ENCODE peak calls at places on chromosome 16, in eight cellular contexts. E, X, J, I, L, G, Y and V are unnamed samples.

GRCh38 chr16:89320717-89321501 is 103.4 kb downstream of the ZNF778 start:
- DNase-seq in E (no peak), X (no peak), J (peak), I (no peak), L (peak), G (no peak), Y (peak), V (no peak)

GRCh38 chr16:29738514-29738913 is 7.3 kb downstream of the C16orf54 start:
- DNase-seq in E (no peak), X (no peak), J (no peak), I (no peak), L (no peak), G (no peak), Y (no peak), V (no peak)

GRCh38 chr16:83622010-83622409 is 185.8 kb upstream of the HSBP1 start:
- DNase-seq in E (no peak), X (no peak), J (no peak), I (no peak), L (no peak), G (no peak), Y (no peak), V (no peak)

GRCh38 chr16:66070140-66070887 is 296.2 kb upstream of the CDH5 start:
- DNase-seq in E (no peak), X (peak), J (peak), I (peak), L (peak), G (no peak), Y (peak), V (peak)

GRCh38 chr16:17211797-17212196 is 259.0 kb downstream of the XYLT1 start:
- DNase-seq in E (no peak), X (no peak), J (no peak), I (no peak), L (no peak), G (no peak), Y (no peak), V (no peak)

GRCh38 chr16:22318690-22319358 is 21.6 kb downstream of the POLR3E start:
- DNase-seq in E (peak), X (peak), J (peak), I (peak), L (no peak), G (no peak), Y (peak), V (no peak)

GRCh38 chr16:50880926-50881325 is 139.0 kb downstream of the CYLD start:
- DNase-seq in E (no peak), X (no peak), J (no peak), I (no peak), L (no peak), G (no peak), Y (no peak), V (no peak)

GRCh38 chr16:70399951-70400350 is 38.9 kb downstream of the ST3GAL2 start:
- DNase-seq in E (no peak), X (no peak), J (no peak), I (no peak), L (no peak), G (no peak), Y (no peak), V (no peak)

GRCh38 chr16:49780436-49780835 is 75.5 kb downstream of the ZNF423 start:
- DNase-seq in E (no peak), X (no peak), J (no peak), I (no peak), L (no peak), G (no peak), Y (no peak), V (no peak)

GRCh38 chr16:3906363-3906762 is 25.9 kb upstream of the CREBBP start:
- DNase-seq in E (no peak), X (no peak), J (no peak), I (no peak), L (no peak), G (no peak), Y (no peak), V (no peak)

GRCh38 chr16:51971184-51971583 is 575.8 kb downstream of the TOX3 start:
- DNase-seq in E (peak), X (peak), J (peak), I (no peak), L (peak), G (no peak), Y (peak), V (no peak)

GRCh38 chr16:8730335-8730915 is 56.0 kb downstream of the ABAT start:
- DNase-seq in E (peak), X (no peak), J (no peak), I (peak), L (peak), G (no peak), Y (no peak), V (no peak)

GRCh38 chr16:58105619-58106018 is 23.6 kb downstream of the CFAP20 start:
- DNase-seq in E (no peak), X (no peak), J (no peak), I (no peak), L (no peak), G (no peak), Y (no peak), V (no peak)

GRCh38 chr16:30567160-30567990 is 4.1 kb downstream of the ZNF688 start:
- DNase-seq in E (peak), X (no peak), J (no peak), I (no peak), L (no peak), G (no peak), Y (no peak), V (no peak)

GRCh38 chr16:80681436-80681835 is 123.0 kb downstream of the CDYL2 start:
- DNase-seq in E (no peak), X (no peak), J (no peak), I (no peak), L (no peak), G (no peak), Y (no peak), V (no peak)

GRCh38 chr16:80460004-80460403 is 80.8 kb upstream of the DYNLRB2 start:
- DNase-seq in E (no peak), X (no peak), J (no peak), I (no peak), L (no peak), G (no peak), Y (no peak), V (no peak)

GRCh38 chr16:24568392-24568791 is 29.0 kb downstream of the RBBP6 start:
- DNase-seq in E (peak), X (no peak), J (peak), I (no peak), L (no peak), G (no peak), Y (peak), V (no peak)

GRCh38 chr16:85522842-85523601 is 90.1 kb upstream of the GSE1 start:
- DNase-seq in E (no peak), X (no peak), J (peak), I (peak), L (peak), G (no peak), Y (peak), V (no peak)

GRCh38 chr16:50856991-50857390 is 115.1 kb downstream of the CYLD start:
- DNase-seq in E (no peak), X (no peak), J (no peak), I (no peak), L (no peak), G (no peak), Y (no peak), V (no peak)

GRCh38 chr16:8962393-8963009 is 1.2 kb downstream of the USP7 start:
- DNase-seq in E (peak), X (no peak), J (no peak), I (no peak), L (peak), G (no peak), Y (no peak), V (no peak)

GRCh38 chr16:19001788-19002187 is 18.1 kb downstream of the TMC7 start:
- DNase-seq in E (peak), X (peak), J (peak), I (no peak), L (peak), G (peak), Y (peak), V (peak)

GRCh38 chr16:28931801-28932225 is at the start of gene CD19:
- DNase-seq in E (no peak), X (no peak), J (no peak), I (no peak), L (no peak), G (no peak), Y (no peak), V (no peak)

GRCh38 chr16:6645758-6646423 is 686.8 kb upstream of the RBFOX1 start:
- DNase-seq in E (no peak), X (no peak), J (no peak), I (no peak), L (no peak), G (no peak), Y (no peak), V (no peak)

GRCh38 chr16:72797606-72798005 is 250.3 kb downstream of the ZFHX3 start:
- DNase-seq in E (no peak), X (no peak), J (no peak), I (peak), L (no peak), G (no peak), Y (no peak), V (no peak)

GRCh38 chr16:86537486-86537885 is 17.5 kb downstream of the MTHFSD start:
- DNase-seq in E (no peak), X (no peak), J (no peak), I (peak), L (no peak), G (no peak), Y (no peak), V (no peak)

GRCh38 chr16:83110221-83110768 is 483.5 kb downstream of the CDH13 start:
- DNase-seq in E (no peak), X (no peak), J (peak), I (no peak), L (no peak), G (no peak), Y (no peak), V (no peak)

GRCh38 chr16:67668495-67669157 is 2.0 kb downstream of the C16orf86 start:
- DNase-seq in E (no peak), X (no peak), J (no peak), I (no peak), L (no peak), G (no peak), Y (no peak), V (no peak)

GRCh38 chr16:81458827-81459598 is 14.4 kb downstream of the CMIP start:
- DNase-seq in E (no peak), X (no peak), J (no peak), I (no peak), L (no peak), G (no peak), Y (no peak), V (no peak)

GRCh38 chr16:68752602-68753001 is 15.5 kb downstream of the CDH1 start:
- DNase-seq in E (no peak), X (no peak), J (no peak), I (no peak), L (no peak), G (no peak), Y (no peak), V (no peak)

GRCh38 chr16:74606521-74607309 is at the start of gene GLG1:
- DNase-seq in E (peak), X (peak), J (peak), I (peak), L (peak), G (no peak), Y (peak), V (no peak)

GRCh38 chr16:83732536-83732935 is 75.2 kb upstream of the HSBP1 start:
- DNase-seq in E (no peak), X (no peak), J (no peak), I (no peak), L (no peak), G (no peak), Y (no peak), V (no peak)

GRCh38 chr16:68707341-68708152 is 29.5 kb upstream of the CDH1 start:
- DNase-seq in E (peak), X (no peak), J (peak), I (no peak), L (peak), G (no peak), Y (peak), V (no peak)

GRCh38 chr16:85555549-85556455 is 57.3 kb upstream of the GSE1 start:
- DNase-seq in E (peak), X (no peak), J (peak), I (no peak), L (peak), G (no peak), Y (no peak), V (no peak)

GRCh38 chr16:47493358-47494337 is 32.5 kb downstream of the PHKB start:
- DNase-seq in E (no peak), X (no peak), J (no peak), I (no peak), L (no peak), G (no peak), Y (no peak), V (no peak)

GRCh38 chr16:24775455-24775854 is 46.0 kb downstream of the TNRC6A start:
- DNase-seq in E (no peak), X (peak), J (peak), I (peak), L (peak), G (no peak), Y (peak), V (no peak)

GRCh38 chr16:50818380-50818779 is 76.5 kb downstream of the CYLD start:
- DNase-seq in E (no peak), X (no peak), J (no peak), I (no peak), L (no peak), G (no peak), Y (no peak), V (no peak)

GRCh38 chr16:54169112-54169511 is 117.5 kb downstream of the IRX3 start:
- DNase-seq in E (no peak), X (no peak), J (no peak), I (no peak), L (no peak), G (no peak), Y (no peak), V (no peak)

GRCh38 chr16:54173489-54173888 is 113.1 kb downstream of the IRX3 start:
- DNase-seq in E (no peak), X (no peak), J (no peak), I (no peak), L (no peak), G (no peak), Y (no peak), V (no peak)

GRCh38 chr16:54174201-54174600 is 112.4 kb downstream of the IRX3 start:
- DNase-seq in E (no peak), X (no peak), J (no peak), I (no peak), L (no peak), G (no peak), Y (no peak), V (no peak)

GRCh38 chr16:54174750-54175149 is 111.8 kb downstream of the IRX3 start:
- DNase-seq in E (no peak), X (no peak), J (no peak), I (no peak), L (no peak), G (no peak), Y (no peak), V (no peak)

GRCh38 chr16:54171855-54172537 is 114.6 kb downstream of the IRX3 start:
- DNase-seq in E (peak), X (no peak), J (peak), I (no peak), L (peak), G (peak), Y (peak), V (no peak)
- H3K4me3 ChIP-seq in E (no peak), X (no peak), J (no peak), I (no peak), L (no peak), G (no peak), Y (no peak), V (no peak)

GRCh38 chr16:2904100-2904921 is 7.4 kb upstream of the FLYWCH1 start:
- DNase-seq in E (peak), X (peak), J (peak), I (peak), L (peak), G (no peak), Y (peak), V (no peak)
- TF ChIP-seq CTCF in E (peak), X (peak), J (peak), I (peak), L (peak), G (peak), Y (peak), V (peak)

DNA sequence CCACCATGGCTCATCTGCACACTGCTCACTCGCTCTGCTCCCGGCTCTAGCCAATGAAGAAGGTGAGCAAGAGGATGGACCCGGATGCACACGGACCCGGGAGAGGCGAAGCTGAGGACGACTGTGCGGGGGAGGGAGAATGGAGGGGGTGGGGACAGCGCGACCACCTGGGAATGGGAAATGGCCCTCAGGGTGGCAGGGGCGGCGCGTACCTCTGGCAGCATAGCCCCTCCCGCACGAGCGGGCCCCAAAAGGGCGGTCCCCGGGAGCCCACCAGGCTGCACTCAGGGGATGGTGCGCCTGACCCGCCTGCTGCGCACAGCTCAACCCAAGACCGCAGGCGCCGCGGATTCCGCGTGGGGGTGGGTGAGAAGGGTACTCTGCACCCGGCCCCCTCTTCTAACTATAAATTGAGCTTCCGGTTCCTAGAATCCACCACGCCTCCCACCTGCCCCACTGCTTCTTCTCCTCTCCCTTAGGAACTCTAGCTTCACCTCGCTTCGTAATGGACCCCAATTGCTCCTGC is 6.1 kb downstream of the MT1H start:
- DNase-seq in E (no peak), X (no peak), J (no peak), I (no peak), L (no peak), G (no peak), Y (no peak), V (no peak)
- H3K4me3 ChIP-seq in E (no peak), X (no peak), J (peak), I (no peak), L (no peak), G (no peak), Y (no peak), V (no peak)

GRCh38 chr16:10983175-10983558 is 38.8 kb downstream of the CLEC16A start:
- DNase-seq in E (no peak), X (no peak), J (no peak), I (no peak), L (no peak), G (no peak), Y (no peak), V (no peak)
- TF ChIP-seq CTCF in E (peak), X (no peak), J (no peak), I (no peak), L (no peak), G (no peak), Y (no peak), V (no peak)

GRCh38 chr16:79137528-79137927 is 463.0 kb downstream of the MAF start:
- DNase-seq in E (no peak), X (no peak), J (no peak), I (no peak), L (no peak), G (no peak), Y (no peak), V (no peak)

GRCh38 chr16:79139799-79140198 is 460.7 kb downstream of the MAF start:
- DNase-seq in E (no peak), X (no peak), J (no peak), I (no peak), L (no peak), G (no peak), Y (no peak), V (no peak)

DNA sequence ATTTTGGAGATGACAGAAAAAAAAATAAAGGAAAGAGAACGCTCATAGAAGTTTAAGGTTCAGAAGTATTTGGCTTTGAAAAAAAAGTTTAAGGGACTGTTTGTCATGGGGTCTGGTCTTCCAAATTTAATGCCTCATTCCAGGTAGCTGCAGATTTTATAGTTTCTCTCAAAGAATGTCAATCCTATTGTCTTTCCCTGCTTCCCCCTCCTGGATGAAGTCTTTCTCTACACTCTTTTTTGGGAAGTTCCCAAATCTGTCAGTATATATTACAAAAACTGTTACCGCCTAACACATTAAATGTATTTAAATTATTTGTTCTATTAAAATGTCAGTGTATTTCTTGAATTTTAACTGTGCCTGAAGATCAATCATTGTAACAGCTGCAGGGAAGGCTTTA is 457.5 kb downstream of the MAF start:
- DNase-seq in E (no peak), X (no peak), J (no peak), I (no peak), L (no peak), G (no peak), Y (no peak), V (no peak)
- H3K4me3 ChIP-seq in E (no peak), X (no peak), J (no peak), I (no peak), L (no peak), G (no peak), Y (no peak), V (no peak)

DNA sequence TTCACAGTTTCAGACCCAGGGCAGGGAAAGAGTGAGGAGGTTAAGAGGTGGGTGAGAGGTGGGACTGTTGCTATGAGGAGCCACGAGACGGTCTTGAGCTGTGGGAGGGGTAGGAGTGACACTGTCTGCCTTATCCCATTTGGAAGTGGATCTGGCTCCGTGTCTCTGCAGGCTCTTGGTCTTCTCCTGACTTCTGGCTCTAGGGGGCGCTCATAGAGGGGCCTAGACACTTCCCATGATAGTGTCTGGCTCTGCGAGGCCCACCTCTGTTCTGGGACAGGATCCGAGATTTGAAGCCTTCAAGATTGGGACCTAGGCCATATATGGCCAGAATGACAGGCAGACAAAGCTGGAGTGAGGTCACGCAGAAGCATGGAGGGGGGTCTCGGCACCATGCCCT is 204.5 kb downstream of the GSG1L start:
- DNase-seq in E (no peak), X (no peak), J (no peak), I (peak), L (no peak), G (no peak), Y (no peak), V (no peak)
- TF ChIP-seq CTCF in E (no peak), X (no peak), J (no peak), I (no peak), L (no peak), G (no peak), Y (no peak), V (peak)

GRCh38 chr16:14399397-14400284 is 230.4 kb downstream of the PARN start:
- DNase-seq in E (peak), X (peak), J (peak), I (peak), L (no peak), G (no peak), Y (peak), V (no peak)
- H3K4me3 ChIP-seq in E (no peak), X (no peak), J (no peak), I (no peak), L (no peak), G (peak), Y (no peak), V (peak)

GRCh38 chr16:1563786-1564185 is 30.3 kb downstream of the TMEM204 start:
- DNase-seq in E (no peak), X (no peak), J (no peak), I (no peak), L (no peak), G (no peak), Y (no peak), V (no peak)

GRCh38 chr16:1561266-1561665 is 27.8 kb downstream of the TMEM204 start:
- DNase-seq in E (no peak), X (no peak), J (no peak), I (no peak), L (no peak), G (no peak), Y (no peak), V (no peak)

GRCh38 chr16:1561836-1562235 is 28.4 kb downstream of the TMEM204 start:
- DNase-seq in E (no peak), X (no peak), J (no peak), I (no peak), L (no peak), G (no peak), Y (no peak), V (no peak)

GRCh38 chr16:1565083-1565805 is 31.8 kb downstream of the TMEM204 start:
- DNase-seq in E (no peak), X (no peak), J (no peak), I (no peak), L (no peak), G (no peak), Y (no peak), V (no peak)

DNA sequence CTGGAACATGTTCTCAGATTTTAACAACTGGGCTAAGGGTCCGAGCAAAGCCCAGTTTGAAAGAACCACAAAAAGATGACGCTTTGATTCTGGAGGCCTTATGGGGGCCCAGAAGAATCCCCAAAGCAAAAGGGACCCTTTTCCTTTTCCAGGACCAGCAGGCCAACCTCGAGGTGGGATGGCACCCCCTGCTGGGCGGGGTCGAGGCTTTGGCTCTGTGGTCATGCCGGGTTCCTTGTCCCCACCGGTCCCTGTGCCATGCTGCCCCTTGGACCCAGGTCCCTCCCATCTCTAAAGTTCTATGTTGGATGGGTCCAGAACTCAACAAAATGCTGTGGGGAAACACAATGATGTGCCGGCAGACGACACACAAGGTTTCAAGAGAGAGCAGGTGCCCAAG is 30.9 kb downstream of the TMEM204 start:
- DNase-seq in E (no peak), X (no peak), J (no peak), I (no peak), L (no peak), G (no peak), Y (no peak), V (no peak)
- TF ChIP-seq CTCF in E (peak), X (no peak), J (peak), I (no peak), L (no peak), G (peak), Y (peak), V (peak)